ENCODE peak calls at places on chromosomes 16 and 17, in five cellular contexts. W, M, Q, N and Y are unnamed samples.
A peak's percentile ranks its signal among the peaks of the same experiment; 100 is the strongest.

GRCh38 chr17:58120195-58120822 is 27.9 kb upstream of the OR4D1 start:
- DNase-seq in W (peak; percentile 22), M (no peak), Q (no peak), N (peak; percentile 56), Y (peak; percentile 64)

GRCh38 chr17:44522883-44523671 is 19.9 kb upstream of the GPATCH8 start:
- DNase-seq in W (peak; percentile 29), M (peak; percentile 65), Q (peak; percentile 67), N (no peak), Y (peak; percentile 25)

GRCh38 chr16:3259097-3259496 is 2.7 kb upstream of the MEFV start:
- DNase-seq in W (no peak), M (no peak), Q (no peak), N (no peak), Y (no peak)

GRCh38 chr17:56274491-56274890 is 121.2 kb downstream of the ANKFN1 start:
- DNase-seq in W (no peak), M (no peak), Q (no peak), N (no peak), Y (no peak)

GRCh38 chr16:29007865-29008593 is 23.2 kb downstream of the LAT start:
- DNase-seq in W (peak; percentile 57), M (no peak), Q (no peak), N (peak; percentile 70), Y (peak; percentile 65)

GRCh38 chr17:13353590-13353989 is 248.1 kb downstream of the HS3ST3A1 start:
- DNase-seq in W (no peak), M (peak; percentile 28), Q (no peak), N (no peak), Y (no peak)

GRCh38 chr17:36761203-36761945 is 160.0 kb downstream of the MRM1 start:
- DNase-seq in W (no peak), M (no peak), Q (no peak), N (no peak), Y (no peak)

GRCh38 chr17:49822829-49823228 is 25.0 kb downstream of the TAC4 start:
- DNase-seq in W (no peak), M (peak; percentile 67), Q (peak; percentile 60), N (no peak), Y (no peak)

GRCh38 chr16:67847064-67847861 is at the start of gene CENPT:
- DNase-seq in W (no peak), M (peak; percentile 68), Q (no peak), N (no peak), Y (no peak)

GRCh38 chr17:57667461-57667923 is 77.6 kb downstream of the CCDC182 start:
- DNase-seq in W (no peak), M (no peak), Q (no peak), N (no peak), Y (no peak)

GRCh38 chr17:74437702-74438101 is 5.8 kb downstream of the GPRC5C start:
- DNase-seq in W (no peak), M (no peak), Q (no peak), N (no peak), Y (no peak)

GRCh38 chr16:20868890-20869289 is 31.3 kb downstream of the DCUN1D3 start:
- DNase-seq in W (no peak), M (peak; percentile 92), Q (peak; percentile 89), N (no peak), Y (no peak)

GRCh38 chr17:75344664-75345063 is 55.4 kb upstream of the SLC25A19 start:
- DNase-seq in W (no peak), M (no peak), Q (no peak), N (no peak), Y (no peak)

GRCh38 chr16:58022601-58023371 is 2.8 kb upstream of the MMP15 start:
- DNase-seq in W (no peak), M (peak; percentile 81), Q (peak; percentile 60), N (no peak), Y (no peak)

GRCh38 chr17:292531-293382 is 59.9 kb downstream of the RPH3AL start:
- DNase-seq in W (no peak), M (no peak), Q (no peak), N (no peak), Y (no peak)

GRCh38 chr17:64358261-64358788 is 32.3 kb downstream of the PECAM1 start:
- DNase-seq in W (no peak), M (no peak), Q (no peak), N (no peak), Y (no peak)
- H3K27ac ChIP-seq in W (no peak overlapping the region), M (peak overlapping the region; percentile 77), Q (peak overlapping the region; percentile 60), N (no peak overlapping the region), Y (no peak overlapping the region)

GRCh38 chr17:77544347-77544746 is 403.6 kb downstream of the SEC14L1 start:
- DNase-seq in W (no peak), M (no peak), Q (no peak), N (no peak), Y (no peak)
- H3K4me1 ChIP-seq in W (no peaks in the 10 kb centered on the region), M (peaks cover 23% of the 10 kb centered on the region), Q (no peaks in the 10 kb centered on the region), N (no peaks in the 10 kb centered on the region), Y (no peaks in the 10 kb centered on the region)

GRCh38 chr17:80992948-80993624 is 1.4 kb downstream of the CHMP6 start:
- DNase-seq in W (no peak), M (no peak), Q (no peak), N (no peak), Y (no peak)
- H3K4me3 ChIP-seq in W (no peak overlapping the region), M (peak overlapping the region; percentile 85), Q (peak overlapping the region; percentile 89), N (no peak overlapping the region), Y (no peak overlapping the region)

GRCh38 chr17:62307196-62307595 is 73.2 kb upstream of the EFCAB3 start:
- DNase-seq in W (no peak), M (no peak), Q (no peak), N (no peak), Y (no peak)
- H3K27ac ChIP-seq in W (no peak overlapping the region), M (no peak overlapping the region), Q (no peak overlapping the region), N (no peak overlapping the region), Y (no peak overlapping the region)

DNA sequence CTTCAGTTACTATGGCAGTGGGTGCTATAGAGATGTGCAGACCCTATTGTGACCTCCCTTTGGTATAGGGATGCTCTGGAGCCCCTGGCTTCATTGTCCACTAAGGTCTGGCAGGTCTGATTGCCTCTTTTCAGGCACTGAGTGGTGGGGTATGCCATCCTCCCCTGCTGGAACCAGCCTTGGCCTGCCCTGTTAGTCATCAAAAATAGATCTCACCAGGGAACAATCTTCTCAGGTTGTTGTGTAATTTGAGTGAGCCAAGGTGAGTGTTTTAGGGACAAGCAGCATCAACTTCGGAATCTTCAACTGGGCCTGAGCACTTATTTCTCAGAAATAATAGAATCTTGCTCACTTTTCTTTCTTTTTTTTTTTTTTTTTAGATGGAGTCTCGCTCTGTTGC is 19.6 kb downstream of the HMOX2 start:
- DNase-seq in W (no peak), M (no peak), Q (no peak), N (no peak), Y (no peak)
- H3K4me1 ChIP-seq in W (peaks cover 86% of the 10 kb centered on the region), M (peaks cover 60% of the 10 kb centered on the region), Q (peaks cover 27% of the 10 kb centered on the region), N (peaks cover 84% of the 10 kb centered on the region), Y (peaks cover 77% of the 10 kb centered on the region)

GRCh38 chr17:63837962-63838585 is 4.4 kb downstream of the SMARCD2 start:
- DNase-seq in W (no peak), M (no peak), Q (no peak), N (no peak), Y (no peak)
- H3K4me3 ChIP-seq in W (no peak overlapping the region), M (peak overlapping the region; percentile 40), Q (peak overlapping the region; percentile 83), N (no peak overlapping the region), Y (no peak overlapping the region)

DNA sequence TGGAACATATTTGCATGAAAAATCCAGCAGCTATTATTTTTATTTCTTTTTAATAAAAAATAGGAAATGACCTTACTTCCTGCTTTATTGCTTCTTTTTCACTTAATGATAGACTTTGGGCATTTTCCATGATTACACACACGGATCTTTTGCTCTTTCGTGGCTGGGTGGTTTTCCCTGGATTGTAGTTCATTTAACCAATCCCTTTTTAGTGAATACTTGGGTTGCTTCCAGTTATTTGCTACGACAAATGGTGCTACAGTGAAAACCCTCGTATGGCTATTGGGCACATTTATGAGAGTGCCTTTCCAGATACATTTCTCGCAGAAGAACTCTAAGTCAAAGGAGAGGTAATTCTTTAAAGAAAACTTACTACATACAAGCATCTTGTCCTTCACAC is 38.6 kb downstream of the FOXL1 start:
- DNase-seq in W (no peak), M (no peak), Q (no peak), N (no peak), Y (no peak)
- H3K27ac ChIP-seq in W (no peak overlapping the region), M (no peak overlapping the region), Q (no peak overlapping the region), N (no peak overlapping the region), Y (no peak overlapping the region)

DNA sequence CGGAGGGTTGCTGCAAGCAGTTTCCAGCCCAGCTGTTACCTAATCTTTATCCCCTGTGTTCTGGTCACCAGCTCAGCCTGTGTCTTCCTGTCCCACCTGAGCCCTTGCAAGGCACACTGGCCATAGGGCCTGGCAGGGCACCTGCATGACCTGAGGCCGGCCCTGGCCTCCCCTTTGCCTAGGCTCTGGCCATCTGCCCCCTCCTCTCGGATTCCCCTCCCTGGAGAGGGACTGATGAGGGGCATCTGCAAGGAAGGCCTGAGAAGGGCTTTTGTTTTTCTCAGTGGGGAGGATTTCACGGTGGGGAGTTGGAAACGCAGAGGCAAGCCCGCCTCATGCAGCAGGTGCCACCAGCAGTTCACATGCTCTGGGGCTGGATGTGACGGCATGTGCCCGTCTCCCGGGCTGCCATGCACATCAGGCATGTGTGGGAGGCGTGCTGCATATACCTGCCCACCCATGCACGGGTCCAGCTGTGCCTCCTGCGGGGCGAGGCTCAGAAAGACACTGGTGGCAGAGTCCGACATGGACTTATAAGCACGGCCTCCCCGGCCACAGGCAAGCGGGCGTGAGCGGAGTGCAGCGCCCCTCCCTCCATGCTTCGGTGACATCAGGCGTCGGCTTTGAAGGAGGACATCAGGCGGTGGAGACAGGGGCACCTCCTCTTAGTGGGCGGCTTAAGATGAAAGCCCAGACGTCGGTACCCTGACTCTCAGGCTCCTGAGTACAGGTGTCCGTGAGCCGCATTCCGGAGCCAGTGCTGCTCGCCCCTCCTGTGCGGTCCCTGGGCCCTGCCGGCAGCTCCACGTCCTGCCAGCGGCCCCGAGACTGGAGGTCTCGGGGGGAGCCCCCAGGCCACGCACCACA is 16.5 kb downstream of the ASPSCR1 start:
- DNase-seq in W (no peak), M (no peak), Q (no peak), N (no peak), Y (no peak)
- H3K4me1 ChIP-seq in W (no peaks in the 10 kb centered on the region), M (peaks cover 31% of the 10 kb centered on the region), Q (peaks cover 32% of the 10 kb centered on the region), N (no peaks in the 10 kb centered on the region), Y (no peaks in the 10 kb centered on the region)

GRCh38 chr16:31063843-31064611 is 10.0 kb downstream of the ZNF668 start:
- DNase-seq in W (peak; percentile 10), M (no peak), Q (no peak), N (peak; percentile 30), Y (no peak)
- H3K4me3 ChIP-seq in W (peak overlapping the region; percentile 33), M (no peak overlapping the region), Q (no peak overlapping the region), N (no peak overlapping the region), Y (peak overlapping the region; percentile 44)